ENCODE peak calls at places on chromosome 12, in six cellular contexts. Q is stomach, M is adrenal gland, X is tibial nerve, V is heart left ventricle, S is transverse colon. Z is an unnamed sample. For H3K4me1, the result is how much of the 10 kb centered on the place peaks cover.

GRCh38 chr12:49784756-49785409 is 43.3 kb downstream of the NCKAP5L start:
- DNase-seq in M (no peak), V (no peak), Q (no peak), X (no peak), S (no peak), Z (no peak)

GRCh38 chr12:121299662-121300061 is 3.2 kb upstream of the CAMKK2 start:
- DNase-seq in X (no peak), S (no peak), V (no peak), M (no peak), Q (no peak), Z (no peak)

GRCh38 chr12:111792155-111792876 is 25.6 kb downstream of the ALDH2 start:
- DNase-seq in M (peak), Q (peak), S (peak), V (peak), X (peak), Z (peak)

GRCh38 chr12:115478505-115478904 is 794.5 kb upstream of the TBX3 start:
- DNase-seq in Q (no peak), M (no peak), S (no peak), V (no peak), X (no peak), Z (no peak)

GRCh38 chr12:58639323-58639934 is 280.9 kb downstream of the LRIG3 start:
- DNase-seq in V (no peak), Q (no peak), S (no peak), X (no peak), M (no peak), Z (no peak)

GRCh38 chr12:112833272-112833671 is 41.7 kb downstream of the RPH3A start:
- DNase-seq in X (no peak), V (no peak), Q (no peak), S (no peak), M (no peak), Z (no peak)

GRCh38 chr12:81221681-81222080 is 143.8 kb downstream of the ACSS3 start:
- DNase-seq in M (no peak), S (no peak), X (no peak), V (no peak), Q (no peak), Z (no peak)

GRCh38 chr12:47079894-47080724 is at the start of gene AMIGO2:
- DNase-seq in X (peak), V (peak), Q (peak), S (peak), M (peak), Z (peak)

GRCh38 chr12:80676856-80677255 is 30.6 kb upstream of the MYF6 start:
- DNase-seq in V (no peak), X (no peak), S (no peak), M (no peak), Q (no peak), Z (no peak)

GRCh38 chr12:109510196-109510595 is 32.8 kb downstream of the UBE3B start:
- DNase-seq in V (no peak), M (peak), Q (no peak), S (no peak), X (no peak), Z (no peak)

GRCh38 chr12:22275847-22276246 is 58.7 kb downstream of the ST8SIA1 start:
- DNase-seq in Q (peak), M (peak), S (peak), V (peak), X (peak), Z (peak)

DNA sequence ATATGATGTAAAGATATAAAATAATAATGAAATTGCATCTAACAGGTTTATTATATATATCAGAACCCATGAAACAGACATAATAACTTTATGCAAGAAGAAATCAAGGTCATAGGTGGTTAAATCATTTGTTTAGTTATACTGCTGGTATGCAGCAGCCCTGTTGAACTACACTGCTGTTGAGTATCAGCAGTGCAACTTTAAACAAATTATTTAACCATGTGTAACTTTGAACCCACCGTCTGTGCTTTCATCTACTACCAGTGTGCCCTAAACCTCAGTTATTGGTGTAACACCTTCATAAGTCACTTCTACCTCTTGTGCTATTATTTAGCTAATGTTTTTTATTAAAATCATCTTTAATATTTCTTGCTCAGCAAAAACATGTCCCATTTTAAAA is 262.3 kb upstream of the CRY1 start:
- DNase-seq in Q (no peak), X (no peak), S (no peak), V (no peak), M (no peak), Z (no peak)
- TF ChIP-seq POLR2A in Q (no peak), X (no peak), S (no peak), V (no peak), M (no peak), Z (no peak)

GRCh38 chr12:66699738-66700482 is 21.0 kb upstream of the GRIP1 start:
- DNase-seq in Q (no peak), S (no peak), V (no peak), X (no peak), M (no peak), Z (no peak)

GRCh38 chr12:66694666-66695065 is 15.8 kb upstream of the GRIP1 start:
- DNase-seq in S (no peak), X (no peak), M (no peak), Q (no peak), V (no peak), Z (no peak)

GRCh38 chr12:66695130-66695529 is 16.3 kb upstream of the GRIP1 start:
- DNase-seq in Q (peak), S (no peak), M (no peak), V (no peak), X (no peak), Z (no peak)

GRCh38 chr12:66698558-66698957 is 19.7 kb upstream of the GRIP1 start:
- DNase-seq in M (no peak), X (no peak), Q (no peak), S (no peak), V (no peak), Z (no peak)

GRCh38 chr12:66697404-66697803 is 18.5 kb upstream of the GRIP1 start:
- DNase-seq in Q (no peak), S (no peak), M (no peak), X (no peak), V (no peak), Z (no peak)
- H3K4me1 ChIP-seq in Q (under half), S (under half), M (under half), X (under half), V (under half), Z (under half)

GRCh38 chr12:55932546-55932919 is 1.6 kb downstream of the DGKA start:
- DNase-seq in X (no peak), V (no peak), Q (no peak), S (peak), M (no peak), Z (no peak)

GRCh38 chr12:55931780-55932545 is 1.0 kb downstream of the DGKA start:
- DNase-seq in S (peak), V (peak), M (peak), Q (peak), X (peak), Z (peak)

GRCh38 chr12:55934343-55934742 is 3.4 kb downstream of the DGKA start:
- DNase-seq in X (no peak), V (no peak), Q (no peak), M (no peak), S (no peak), Z (no peak)

GRCh38 chr12:55933799-55934174 is 2.8 kb downstream of the DGKA start:
- DNase-seq in Q (no peak), X (no peak), M (no peak), S (no peak), V (no peak), Z (no peak)

DNA sequence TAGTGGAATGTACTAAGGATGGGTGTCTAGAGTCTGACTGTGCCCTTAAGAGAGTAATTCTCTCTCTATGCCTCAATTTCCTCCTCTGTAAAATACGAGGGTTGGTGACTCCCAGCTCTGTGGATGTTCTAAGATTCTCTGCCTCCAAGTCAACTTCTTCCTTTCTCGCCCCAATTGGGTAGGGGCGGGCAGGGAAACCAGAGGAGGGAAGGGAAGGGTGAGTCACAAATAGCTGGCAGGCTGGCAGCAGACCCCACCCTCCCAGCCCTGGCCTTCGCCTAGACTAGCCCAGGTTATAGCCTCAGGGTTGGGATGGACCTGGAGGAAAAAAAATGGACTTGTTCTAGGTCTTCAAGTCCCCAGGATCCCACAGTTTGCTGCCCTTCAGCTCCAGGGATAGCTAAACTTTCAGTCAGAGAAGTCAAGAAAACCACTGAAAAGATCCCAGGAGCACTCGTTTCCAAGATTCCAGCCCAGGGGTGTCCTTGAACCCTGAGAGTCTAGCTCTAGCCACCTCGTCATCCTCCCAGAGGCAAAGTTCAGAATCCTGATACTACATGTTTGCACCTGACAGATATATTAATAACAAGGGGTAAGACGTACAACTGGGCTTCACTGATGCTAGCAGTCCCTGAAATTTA is 2.3 kb downstream of the DGKA start:
- DNase-seq in Q (peak), X (no peak), M (no peak), S (peak), V (no peak), Z (peak)
- H3K4me3 ChIP-seq in Q (no peak), X (no peak), M (no peak), S (peak), V (peak), Z (no peak)

GRCh38 chr12:66571361-66571760 is 107.5 kb downstream of the GRIP1 start:
- DNase-seq in X (no peak), Q (no peak), M (no peak), V (no peak), S (no peak), Z (no peak)
- TF ChIP-seq POLR2A in X (no peak), Q (no peak), M (no peak), V (no peak), S (no peak), Z (no peak)

GRCh38 chr12:64759035-64759894 is at the start of gene GNS:
- DNase-seq in Q (peak), V (peak), X (peak), S (peak), M (peak), Z (peak)
- H3K4me1 ChIP-seq in Q (half or more), V (under half), X (under half), S (under half), M (under half), Z (under half)

DNA sequence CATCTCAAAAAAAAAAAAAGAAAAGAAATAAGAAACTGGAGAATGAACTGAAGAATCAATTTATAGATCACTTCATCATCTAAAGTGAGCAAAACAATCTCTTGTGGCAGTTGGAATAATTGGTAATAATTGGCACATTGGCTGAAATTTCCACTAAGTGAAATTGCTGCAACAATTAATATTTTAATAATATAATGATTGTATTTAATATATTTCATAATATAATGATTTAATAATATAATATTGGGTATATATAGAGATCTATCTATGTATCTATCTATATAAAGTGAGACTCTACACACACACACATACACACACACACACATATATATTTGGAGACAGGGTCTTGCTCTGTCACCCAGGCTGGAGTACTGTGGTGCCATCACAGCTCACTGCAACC is 81.2 kb upstream of the PRICKLE1 start:
- DNase-seq in S (no peak), M (no peak), X (no peak), Q (no peak), V (no peak), Z (no peak)
- H3K4me3 ChIP-seq in S (no peak), M (no peak), X (no peak), Q (no peak), V (no peak), Z (no peak)

DNA sequence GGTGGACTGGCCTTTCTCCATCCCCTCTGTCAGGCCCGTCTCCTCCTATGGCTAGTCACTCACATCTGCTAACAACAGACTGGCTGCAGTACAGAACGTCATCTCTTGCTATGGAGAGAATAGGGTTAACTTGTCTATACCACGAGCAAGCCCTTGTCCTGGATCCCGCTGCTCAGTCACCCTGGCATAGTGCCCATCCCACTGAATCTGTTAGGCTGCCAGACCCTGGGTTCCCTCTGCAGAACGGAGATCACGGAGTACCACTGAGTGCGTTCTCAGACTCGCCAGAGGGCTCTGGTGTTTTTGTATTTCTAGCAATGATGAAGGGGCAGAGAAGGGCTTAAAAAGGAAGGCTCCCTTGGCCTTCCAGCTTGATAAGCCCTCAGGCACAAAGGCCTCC is 6.2 kb upstream of the NRIP2 start:
- DNase-seq in M (no peak), S (no peak), Q (no peak), X (no peak), V (peak), Z (no peak)
- TF ChIP-seq POLR2A in M (no peak), S (no peak), Q (no peak), X (no peak), V (no peak), Z (no peak)

DNA sequence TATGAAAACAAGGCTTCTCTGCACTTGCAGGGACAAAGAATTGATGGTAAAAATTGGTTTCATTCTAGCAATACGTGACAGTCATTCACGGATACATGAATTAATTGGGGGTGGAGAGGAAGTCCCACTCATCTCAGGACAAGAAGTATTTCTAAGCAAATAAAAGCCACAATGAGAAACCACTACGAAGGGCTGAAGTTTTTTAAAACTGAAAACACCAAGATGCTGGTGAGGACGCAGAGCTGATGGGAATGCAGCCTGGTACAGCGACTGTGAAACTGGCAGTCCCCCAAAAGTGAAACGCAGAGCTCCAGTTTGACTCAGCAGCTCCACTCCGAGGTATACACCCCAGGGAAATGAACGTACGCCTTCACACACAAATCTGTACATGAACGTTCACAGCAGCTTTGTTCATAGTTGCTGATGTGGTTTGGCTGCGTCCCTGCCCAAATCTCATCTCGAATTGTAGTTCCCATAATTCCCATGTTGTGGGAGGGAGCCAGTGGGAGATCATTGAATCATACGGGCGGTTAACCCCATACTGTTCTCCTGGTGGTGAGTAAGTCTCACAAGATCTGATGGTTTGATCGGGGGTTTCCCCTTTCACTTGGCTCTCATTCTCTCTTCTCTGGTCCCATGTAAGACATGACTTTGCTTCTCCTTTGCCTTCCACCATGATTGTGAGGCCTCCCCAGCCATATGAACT is 89.0 kb downstream of the SCARB1 start:
- DNase-seq in M (peak), V (no peak), X (no peak), Q (no peak), S (peak), Z (peak)
- H3K4me1 ChIP-seq in M (half or more), V (under half), X (under half), Q (under half), S (under half), Z (under half)

Z was measured in uterus.